ENCODE peak calls at places on chromosomes 11 and 22, in ten cellular contexts. I, U, W, J, M, V, B, Q, H and F are unnamed samples.

GRCh38 chr11:2914475-2915195 is 14.6 kb downstream of the PHLDA2 start:
- DNase-seq in H (no peak), I (no peak), M (no peak), Q (no peak), W (no peak), U (no peak), B (no peak), J (no peak), V (no peak), F (no peak)

GRCh38 chr11:33195391-33196190 is 34.3 kb upstream of the CSTF3 start:
- DNase-seq in U (no peak), M (no peak), I (no peak), Q (no peak), J (no peak), V (no peak), B (peak; percentile 43), W (no peak), H (no peak), F (no peak)

GRCh38 chr11:111917312-111917711 is 1.4 kb upstream of the C11orf52 start:
- DNase-seq in B (no peak), M (no peak), I (no peak), H (no peak), J (no peak), V (no peak), Q (no peak), U (no peak), W (no peak), F (no peak)

GRCh38 chr11:13135385-13136271 is 126.5 kb downstream of the RASSF10 start:
- DNase-seq in V (no peak), Q (no peak), H (no peak), W (no peak), I (peak; percentile 28), J (no peak), B (peak; percentile 25), M (peak; percentile 81), U (peak; percentile 30), F (no peak)

GRCh38 chr22:30036656-30037055 is 43.6 kb upstream of the HORMAD2 start:
- DNase-seq in U (no peak), W (no peak), Q (peak; percentile 50), B (peak; percentile 40), V (no peak), J (no peak), H (no peak), M (peak; percentile 25), I (no peak), F (no peak)

GRCh38 chr22:37880668-37881440 is 25.2 kb upstream of the MICALL1 start:
- DNase-seq in V (no peak), W (no peak), H (no peak), B (peak; percentile 74), M (peak; percentile 56), I (no peak), Q (peak; percentile 57), U (no peak), J (no peak), F (no peak)

GRCh38 chr22:20965888-20966855 is 883 bp upstream of the AIFM3 start:
- DNase-seq in V (no peak), U (no peak), I (no peak), Q (no peak), H (no peak), W (no peak), J (no peak), M (no peak), B (no peak), F (no peak)

GRCh38 chr22:30210235-30210831 is 36.2 kb downstream of the LIF start:
- DNase-seq in V (no peak), M (peak; percentile 81), I (peak; percentile 27), W (no peak), B (peak; percentile 91), Q (no peak), J (no peak), H (no peak), U (no peak), F (no peak)

GRCh38 chr11:3994030-3994640 is 100.5 kb upstream of the RRM1 start:
- DNase-seq in M (no peak), Q (peak; percentile 10), I (no peak), W (no peak), V (no peak), B (peak; percentile 27), U (no peak), H (no peak), J (no peak), F (no peak)

GRCh38 chr11:70067036-70067435 is 11.1 kb upstream of the ANO1 start:
- DNase-seq in H (no peak), I (no peak), B (no peak), M (no peak), U (no peak), V (no peak), W (no peak), J (peak; percentile 27), Q (no peak), F (peak; percentile 9)

GRCh38 chr11:103633037-103633788 is 403.2 kb upstream of the DDI1 start:
- DNase-seq in W (peak; percentile 77), H (no peak), I (no peak), B (peak; percentile 41), M (no peak), V (no peak), U (no peak), Q (peak; percentile 92), J (no peak), F (no peak)

GRCh38 chr22:47340851-47341436 is 578.5 kb downstream of the TBC1D22A start:
- DNase-seq in B (no peak), Q (no peak), W (no peak), J (no peak), H (no peak), M (no peak), I (no peak), U (no peak), V (no peak), F (peak; percentile 47)

GRCh38 chr11:132257861-132258260 is 887.4 kb downstream of the NTM start:
- DNase-seq in U (no peak), W (no peak), Q (no peak), M (no peak), J (no peak), V (no peak), I (no peak), B (no peak), H (no peak), F (no peak)

GRCh38 chr11:45654741-45655283 is 10.6 kb downstream of the CHST1 start:
- DNase-seq in H (no peak), J (no peak), U (no peak), Q (no peak), I (no peak), W (no peak), B (no peak), V (no peak), M (no peak), F (no peak)

GRCh38 chr11:71433648-71434450 is 14.3 kb downstream of the DHCR7 start:
- DNase-seq in U (no peak), I (no peak), M (no peak), Q (no peak), J (no peak), B (peak; percentile 47), H (no peak), V (no peak), W (no peak), F (peak; percentile 86)

GRCh38 chr11:118820412-118821357 is 29.7 kb upstream of the DDX6 start:
- DNase-seq in W (peak; percentile 3), B (no peak), V (no peak), I (no peak), M (no peak), H (peak; percentile 3), Q (no peak), U (no peak), J (peak; percentile 52), F (peak; percentile 76)

GRCh38 chr11:114326151-114326550 is 30.0 kb downstream of the NNMT start:
- DNase-seq in Q (no peak), J (no peak), I (no peak), U (no peak), H (no peak), B (no peak), V (no peak), W (no peak), M (no peak), F (no peak)

DNA sequence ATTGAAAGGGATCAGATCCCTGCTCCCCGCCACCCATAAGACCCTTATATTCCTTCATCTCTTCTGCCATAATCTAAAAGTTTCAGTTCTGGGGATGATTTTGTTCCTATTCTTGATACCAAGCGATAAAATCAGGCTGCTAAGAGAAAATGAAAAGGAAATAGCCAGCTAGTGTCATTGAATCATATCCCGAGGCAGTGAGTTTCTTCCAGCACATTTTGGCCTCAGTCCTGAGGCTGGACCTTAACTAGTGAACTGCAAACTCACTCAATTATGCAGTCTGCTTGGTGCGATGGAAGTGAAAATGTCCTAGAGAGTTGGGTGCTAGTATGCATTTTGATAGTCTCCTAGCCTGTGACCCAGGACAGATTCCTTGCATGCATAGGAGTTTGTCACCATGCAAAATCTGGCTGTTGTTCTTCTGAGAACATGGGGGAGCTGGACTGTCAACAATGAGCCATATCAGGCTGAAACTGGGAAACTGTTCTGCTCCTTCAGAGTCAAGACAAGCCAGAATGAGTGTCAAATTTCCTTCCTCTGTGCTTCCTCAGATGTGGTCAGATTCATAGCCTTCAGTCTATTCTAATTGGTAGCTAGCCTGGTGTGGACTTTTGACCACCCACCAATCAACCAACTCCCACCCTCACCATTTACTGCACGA is 102.9 kb downstream of the CCDC81 start:
- DNase-seq in H (no peak), W (no peak), M (peak; percentile 88), Q (no peak), J (no peak), B (peak; percentile 63), I (no peak), U (no peak), V (no peak), F (no peak)
- TF ChIP-seq CTCF in H (no peak), W (no peak), M (no peak), Q (no peak), J (no peak), B (no peak), I (no peak), U (no peak), V (no peak), F (no peak)

GRCh38 chr11:101456812-101457211 is 127.0 kb downstream of the TRPC6 start:
- DNase-seq in M (no peak), B (peak; percentile 56), Q (peak; percentile 37), H (no peak), J (no peak), W (no peak), U (no peak), V (no peak), I (no peak), F (no peak)
- TF ChIP-seq CTCF in M (peak; percentile 6), B (peak; percentile 32), Q (peak; percentile 58), H (peak; percentile 40), J (no peak), W (peak; percentile 24), U (peak; percentile 32), V (peak; percentile 56), I (peak; percentile 74), F (no peak)

GRCh38 chr11:58636587-58636986 is 14.1 kb downstream of the CNTF start:
- DNase-seq in W (no peak), V (no peak), M (no peak), U (no peak), Q (no peak), B (no peak), J (no peak), H (no peak), I (no peak), F (no peak)
- TF ChIP-seq CTCF in W (no peak), V (no peak), M (peak; percentile 20), U (no peak), Q (no peak), B (no peak), J (no peak), H (no peak), I (no peak), F (no peak)

DNA sequence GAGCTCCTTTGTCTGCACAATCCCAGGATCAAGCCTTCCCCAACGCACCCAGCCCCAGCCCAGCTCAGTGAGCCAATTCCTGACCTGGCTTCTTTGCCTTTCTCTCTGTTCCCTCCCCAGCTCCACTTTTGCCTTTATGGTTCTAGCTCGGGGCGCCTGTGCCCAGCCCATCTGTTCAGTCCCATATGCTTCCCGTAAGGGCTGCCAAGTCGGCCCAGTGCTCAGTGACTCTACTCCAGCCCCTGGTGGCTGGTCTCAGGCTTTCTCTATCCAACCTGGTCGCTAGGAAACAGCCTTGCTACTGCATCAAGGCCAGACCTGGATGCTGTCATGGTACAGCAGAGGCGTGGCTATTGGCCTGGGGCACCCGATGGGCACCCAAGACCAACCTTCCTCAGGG is 178.1 kb downstream of the DSCAML1 start:
- DNase-seq in I (no peak), M (no peak), V (no peak), J (peak; percentile 60), U (no peak), Q (no peak), H (no peak), W (no peak), B (no peak), F (no peak)
- TF ChIP-seq CTCF in I (peak; percentile 17), M (no peak), V (no peak), J (peak; percentile 64), U (no peak), Q (no peak), H (peak; percentile 14), W (no peak), B (no peak), F (no peak)